ENCODE peak calls at places on chromosomes 4 and X, in four cellular contexts. P is K562, I is H1, N is HepG2. U is an unnamed sample.

GRCh38 chr4:81166431-81166830 is 48.6 kb downstream of the PRKG2 start:
- DNase-seq in P (no peak), I (no peak), N (no peak), U (no peak)

GRCh38 chr4:155684892-155685550 is 18.4 kb downstream of the GUCY1A1 start:
- DNase-seq in P (no peak), I (no peak), N (no peak), U (no peak)

GRCh38 chrX:118530537-118530936 is 34.9 kb downstream of the DOCK11 start:
- DNase-seq in P (no peak), I (no peak), N (no peak), U (no peak)

GRCh38 chr4:21742326-21742725 is 206.2 kb downstream of the KCNIP4 start:
- DNase-seq in P (no peak), I (no peak), N (no peak), U (no peak)

GRCh38 chrX:71636438-71637252 is 18.3 kb upstream of the CXCR3 start:
- DNase-seq in P (no peak), I (no peak), N (no peak), U (no peak)

GRCh38 chrX:153773741-153774575 is 6.9 kb upstream of the SRPK3 start:
- DNase-seq in P (no peak), I (no peak), N (no peak), U (no peak)

GRCh38 chr4:168098257-168098717 is 6.0 kb downstream of the ANXA10 start:
- DNase-seq in P (no peak), I (no peak), N (no peak), U (no peak)

GRCh38 chrX:154374361-154375155 is at the start of gene FLNA:
- DNase-seq in P (peak), I (peak), N (no peak), U (no peak)

GRCh38 chrX:15242899-15243555 is 26.9 kb downstream of the ASB9 start:
- DNase-seq in P (peak), I (no peak), N (peak), U (peak)

GRCh38 chr4:169439244-169439643 is 168.5 kb upstream of the SH3RF1 start:
- DNase-seq in P (no peak), I (no peak), N (no peak), U (no peak)

GRCh38 chr4:169440446-169440845 is 169.7 kb upstream of the SH3RF1 start:
- DNase-seq in P (no peak), I (no peak), N (no peak), U (no peak)

GRCh38 chr4:169436734-169437133 is 166.0 kb upstream of the SH3RF1 start:
- DNase-seq in P (no peak), I (no peak), N (no peak), U (no peak)

GRCh38 chr4:169437299-169438047 is 166.7 kb upstream of the SH3RF1 start:
- DNase-seq in P (no peak), I (no peak), N (no peak), U (no peak)

DNA sequence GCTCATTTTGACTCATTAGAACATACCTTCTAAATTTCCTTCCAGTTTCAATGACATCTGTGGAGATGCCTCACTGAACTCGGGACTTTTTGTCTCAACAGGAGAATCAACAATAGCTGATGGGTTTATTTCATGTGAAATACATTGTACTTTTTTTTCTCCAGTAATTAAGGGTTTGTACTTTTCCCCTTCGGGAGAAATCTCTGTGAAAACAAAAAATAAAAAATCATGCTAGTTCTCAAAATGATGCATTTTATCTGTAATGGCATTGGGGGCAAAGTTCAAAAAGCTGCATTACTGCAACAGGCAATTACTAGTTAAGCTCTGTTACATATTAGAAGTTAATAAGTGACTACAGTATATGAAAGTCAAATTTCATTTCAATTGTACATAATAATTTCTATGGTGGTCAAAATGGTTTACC is 167.3 kb upstream of the SH3RF1 start:
- DNase-seq in P (no peak), I (no peak), N (peak), U (no peak)
- TF ChIP-seq EP300 in P (no peak), I (no peak), N (no peak), U (no peak)

GRCh38 chrX:148363836-148364235 is 136.6 kb upstream of the AFF2 start:
- DNase-seq in P (no peak), I (no peak), N (peak), U (no peak)
- TF ChIP-seq CEBPB in P (no peak), I (no peak), N (no peak), U (no peak)

GRCh38 chr4:184983660-184984356 is 34.5 kb upstream of the HELT start:
- DNase-seq in P (peak), I (peak), N (peak), U (peak)
- TF ChIP-seq PHF8 in P (no peak), I (no peak), N (no peak), U (no peak)

GRCh38 chr4:52659016-52659721 is at the start of gene USP46:
- DNase-seq in P (peak), I (peak), N (peak), U (peak)

GRCh38 chr4:52657630-52658501 is 1.2 kb downstream of the USP46 start:
- DNase-seq in P (no peak), I (peak), N (no peak), U (peak)

GRCh38 chr4:52660643-52661042 is 1.5 kb upstream of the USP46 start:
- DNase-seq in P (no peak), I (no peak), N (no peak), U (no peak)

GRCh38 chr4:52658671-52659015 is 458 bp downstream of the USP46 start:
- DNase-seq in P (peak), I (no peak), N (no peak), U (peak)

DNA sequence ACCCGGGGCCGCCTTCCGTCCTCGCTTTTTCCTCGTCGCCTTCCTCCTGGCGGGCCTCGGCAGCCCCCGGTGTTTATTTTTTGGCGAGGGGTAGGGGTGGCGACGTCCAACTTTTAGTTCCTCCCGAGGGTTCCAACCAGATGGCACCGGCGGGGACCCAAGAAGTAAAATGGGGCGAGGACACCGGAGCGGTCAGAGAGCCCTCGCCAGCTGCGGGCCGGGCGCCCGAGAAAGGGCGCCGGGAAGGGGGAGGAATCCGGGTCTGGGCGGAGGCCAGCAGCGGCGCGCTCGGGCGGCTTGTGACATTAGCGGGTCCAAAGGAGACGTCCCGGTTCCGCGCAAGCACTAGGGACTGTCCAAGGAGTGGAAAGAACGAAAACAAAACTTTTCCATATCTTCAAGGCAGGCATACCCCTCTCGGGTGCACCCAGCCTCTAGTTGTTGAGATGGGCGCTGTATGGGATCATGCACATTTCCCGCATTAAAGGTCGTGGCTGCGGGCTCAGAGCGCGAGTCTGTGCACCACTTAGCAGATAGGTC is 691 bp upstream of the USP46 start:
- DNase-seq in P (peak), I (peak), N (peak), U (peak)
- TF ChIP-seq EP300 in P (no peak), I (no peak), N (no peak), U (no peak)

GRCh38 chrX:10233173-10233572 is 76.4 kb downstream of the CLCN4 start:
- DNase-seq in P (no peak), I (no peak), N (no peak), U (no peak)

GRCh38 chrX:10237255-10237654 is 80.5 kb downstream of the CLCN4 start:
- DNase-seq in P (no peak), I (no peak), N (no peak), U (no peak)

GRCh38 chrX:10239611-10240064 is 82.9 kb downstream of the CLCN4 start:
- DNase-seq in P (no peak), I (no peak), N (no peak), U (peak)

GRCh38 chrX:10233696-10234095 is 76.9 kb downstream of the CLCN4 start:
- DNase-seq in P (no peak), I (no peak), N (no peak), U (no peak)

DNA sequence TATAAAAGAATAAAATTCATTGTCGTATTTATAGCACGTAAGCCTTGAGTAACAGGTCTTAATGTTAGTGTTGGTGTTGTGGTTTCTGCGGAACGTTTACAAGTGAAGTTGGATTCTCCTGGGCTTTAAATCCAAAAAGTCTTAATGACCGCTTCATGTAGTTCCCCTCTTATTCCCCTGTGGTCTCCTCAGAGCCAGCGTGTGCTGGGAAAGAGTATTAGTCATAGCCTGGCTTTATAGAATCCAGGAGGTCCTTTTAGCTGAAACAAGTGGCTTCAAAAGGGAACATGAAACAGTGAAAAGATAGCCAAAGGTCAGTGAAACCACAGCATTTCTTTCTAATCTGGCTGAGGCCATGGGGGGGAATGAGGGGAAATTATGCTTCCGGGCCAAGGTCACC is 79.1 kb downstream of the CLCN4 start:
- DNase-seq in P (no peak), I (no peak), N (peak), U (no peak)
- TF ChIP-seq CEBPB in P (no peak), I (no peak), N (no peak), U (no peak)

U was measured in A549.